ENCODE peak calls at places on chromosomes 12 and 14, in nine cellular contexts. B, T, U, F, O, A, E, X and I are unnamed samples.

GRCh38 chr12:79934309-79935020 is 432 bp downstream of the PPP1R12A start:
- DNase-seq in T (peak), O (peak), E (peak), F (peak), B (no peak), A (no peak), X (peak), U (peak), I (no peak)

GRCh38 chr14:31206536-31207286 is 882 bp downstream of the HECTD1 start:
- DNase-seq in B (no peak), U (peak), E (no peak), T (no peak), X (no peak), A (no peak), F (no peak), O (peak), I (no peak)

GRCh38 chr12:111178194-111179081 is 190.5 kb downstream of the PHETA1 start:
- DNase-seq in X (no peak), B (no peak), O (no peak), A (no peak), E (no peak), T (no peak), F (no peak), U (no peak), I (no peak)

GRCh38 chr14:61322799-61323290 is 1.5 kb downstream of the PRKCH start:
- DNase-seq in O (peak), F (no peak), B (no peak), U (no peak), X (peak), A (no peak), E (no peak), T (peak), I (no peak)

GRCh38 chr14:52044791-52045522 is 23.9 kb downstream of the NID2 start:
- DNase-seq in F (no peak), T (peak), U (no peak), E (no peak), A (no peak), O (no peak), X (peak), B (no peak), I (no peak)

GRCh38 chr14:36271939-36272907 is 48.2 kb downstream of the MBIP start:
- DNase-seq in U (peak), F (no peak), E (no peak), X (peak), A (no peak), B (no peak), T (no peak), O (no peak), I (no peak)

GRCh38 chr12:50734409-50735263 is 29.3 kb upstream of the ATF1 start:
- DNase-seq in A (no peak), X (no peak), E (peak), F (no peak), O (no peak), B (no peak), U (no peak), T (no peak), I (no peak)

GRCh38 chr14:52703225-52703624 is 3.8 kb upstream of the PSMC6 start:
- DNase-seq in E (no peak), X (peak), O (no peak), A (no peak), F (no peak), U (no peak), T (peak), B (peak), I (no peak)

GRCh38 chr14:68654471-68654941 is 138.4 kb downstream of the ZFP36L1 start:
- DNase-seq in O (no peak), B (no peak), E (no peak), A (no peak), T (no peak), F (no peak), U (no peak), X (no peak), I (no peak)

GRCh38 chr14:75303415-75303814 is 24.8 kb downstream of the FOS start:
- DNase-seq in F (no peak), O (peak), E (peak), B (no peak), U (peak), X (peak), A (peak), T (peak), I (peak)

GRCh38 chr12:120085920-120086319 is 30.6 kb downstream of the RAB35 start:
- DNase-seq in X (no peak), A (no peak), E (no peak), U (no peak), B (no peak), O (no peak), T (no peak), F (peak), I (no peak)

GRCh38 chr14:65361920-65362319 is 50.6 kb upstream of the FUT8 start:
- DNase-seq in F (no peak), T (no peak), A (no peak), B (no peak), U (no peak), O (no peak), X (peak), E (peak), I (peak)

GRCh38 chr12:2053675-2054070 is 886 bp downstream of the CACNA1C start:
- DNase-seq in X (no peak), F (no peak), E (no peak), U (no peak), B (no peak), T (no peak), O (no peak), A (no peak), I (no peak)

GRCh38 chr12:4864575-4864974 is 45.1 kb upstream of the KCNA1 start:
- DNase-seq in A (no peak), O (no peak), X (no peak), B (no peak), U (no peak), T (no peak), E (no peak), F (no peak), I (no peak)

GRCh38 chr12:52975204-52975603 is 26.3 kb downstream of the KRT18 start:
- DNase-seq in B (no peak), T (no peak), X (no peak), O (no peak), F (no peak), E (no peak), U (no peak), A (no peak), I (no peak)

GRCh38 chr12:6230321-6231110 is 30.3 kb downstream of the CD9 start:
- DNase-seq in E (peak), O (peak), X (peak), T (no peak), F (no peak), B (no peak), U (peak), A (no peak), I (peak)